ENCODE peak calls at places on chromosomes 12 and 14, in four cellular contexts. W is heart right ventricle, P is neural progenitor cell, J is transverse colon. E is an unnamed sample. For H3K4me1, the result is how much of the 10 kb centered on the place peaks cover.

GRCh38 chr14:21308132-21308478 is 28.2 kb downstream of the RPGRIP1 start:
- DNase-seq in W (no peak), J (no peak), P (no peak), E (no peak)

GRCh38 chr12:42014972-42015371 is 129.7 kb downstream of the GXYLT1 start:
- DNase-seq in W (no peak), J (no peak), P (peak), E (no peak)

GRCh38 chr12:110330544-110330943 is 49.5 kb downstream of the ATP2A2 start:
- DNase-seq in J (no peak), W (no peak), P (no peak), E (no peak)

GRCh38 chr12:121288158-121288848 is 8.2 kb downstream of the CAMKK2 start:
- DNase-seq in W (no peak), J (no peak), P (no peak), E (no peak)

GRCh38 chr12:6226701-6227096 is 26.5 kb downstream of the CD9 start:
- DNase-seq in W (peak), P (no peak), J (peak), E (peak)

GRCh38 chr12:84910549-84911241 is 1.9 kb downstream of the SLC6A15 start:
- DNase-seq in W (no peak), P (peak), J (no peak), E (no peak)

GRCh38 chr14:36279306-36280244 is 40.9 kb downstream of the MBIP start:
- DNase-seq in W (no peak), P (peak), J (no peak), E (no peak)

GRCh38 chr12:6644257-6644596 is 3.0 kb downstream of the ACRBP start:
- DNase-seq in J (no peak), P (no peak), W (no peak), E (no peak)

GRCh38 chr14:67411820-67412421 is at the start of gene PLEK2:
- DNase-seq in W (no peak), J (peak), P (no peak), E (peak)

GRCh38 chr12:118743896-118744700 is 237.2 kb upstream of the SRRM4 start:
- DNase-seq in P (no peak), J (no peak), W (no peak), E (no peak)

GRCh38 chr12:89129471-89129870 is 222.8 kb downstream of the DUSP6 start:
- DNase-seq in P (no peak), J (no peak), W (no peak), E (no peak)

GRCh38 chr12:89135976-89136634 is 216.2 kb downstream of the DUSP6 start:
- DNase-seq in J (no peak), P (no peak), W (no peak), E (no peak)

GRCh38 chr12:89138048-89138852 is 214.1 kb downstream of the DUSP6 start:
- DNase-seq in J (no peak), P (no peak), W (no peak), E (no peak)

GRCh38 chr12:89140141-89140540 is 212.2 kb downstream of the DUSP6 start:
- DNase-seq in J (no peak), W (no peak), P (no peak), E (no peak)

DNA sequence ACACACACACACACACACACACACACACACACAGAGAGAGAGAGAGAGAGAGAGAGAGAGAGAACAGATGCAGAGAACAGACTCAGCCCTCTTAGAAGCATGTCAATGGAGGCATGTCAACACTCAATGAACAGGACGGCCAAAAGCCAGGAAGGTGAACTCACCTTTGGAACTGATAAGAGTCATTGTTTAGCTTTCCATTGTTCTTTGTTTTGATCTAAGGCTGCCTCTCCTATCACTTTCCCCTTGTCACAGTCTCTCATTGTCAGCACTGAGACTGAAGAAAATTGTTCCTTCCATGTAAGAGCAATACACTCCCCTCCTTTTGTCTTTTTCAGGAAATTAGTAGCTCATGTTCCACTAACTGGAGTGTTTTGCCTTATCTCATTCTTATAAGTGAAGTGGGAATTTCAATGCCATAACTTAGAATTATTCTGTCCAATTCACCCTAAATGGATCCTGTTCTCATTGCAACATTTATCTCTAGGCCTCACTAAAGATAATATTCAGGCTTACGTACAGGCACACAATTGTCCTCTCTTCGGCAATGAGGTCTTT is 218.0 kb downstream of the DUSP6 start:
- DNase-seq in J (no peak), P (no peak), W (no peak), E (no peak)
- TF ChIP-seq CTCF in J (no peak), P (no peak), W (no peak), E (no peak)

GRCh38 chr14:87457727-87458126 is 535.3 kb downstream of the GALC start:
- DNase-seq in P (no peak), J (no peak), W (no peak), E (no peak)
- H3K4me3 ChIP-seq in P (no peak), J (no peak), W (peak), E (peak)

GRCh38 chr14:50529288-50530179 is 2.8 kb downstream of the MAP4K5 start:
- DNase-seq in W (no peak), P (no peak), J (no peak), E (no peak)
- H3K4me1 ChIP-seq in W (under half), P (under half), J (under half), E (under half)

DNA sequence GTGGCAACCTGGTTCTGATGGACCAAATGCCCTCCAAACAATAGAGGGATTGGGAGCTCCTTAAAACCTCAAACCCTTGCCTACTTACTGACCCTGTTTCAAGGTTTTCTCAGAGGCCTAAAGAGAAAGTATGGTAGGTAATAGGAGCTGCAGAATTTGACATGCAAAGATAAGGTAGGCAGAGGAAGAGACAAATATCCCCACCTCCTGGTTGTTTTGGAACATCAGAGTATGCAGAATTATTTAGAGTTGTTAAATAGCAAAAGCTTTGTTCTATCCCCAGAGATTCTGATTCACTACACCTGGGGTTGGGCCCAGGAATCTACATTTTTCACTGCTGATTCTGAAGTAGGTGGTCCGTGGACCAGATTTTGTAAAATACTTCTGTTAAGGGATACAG is 421.2 kb downstream of the SOX5 start:
- DNase-seq in W (no peak), J (no peak), P (no peak), E (no peak)
- TF ChIP-seq CTCF in W (no peak), J (no peak), P (no peak), E (no peak)

GRCh38 chr12:124515981-124516380 is 51.4 kb downstream of the NCOR2 start:
- DNase-seq in J (no peak), W (no peak), P (no peak), E (peak)

GRCh38 chr12:124518051-124518932 is 49.1 kb downstream of the NCOR2 start:
- DNase-seq in P (peak), J (peak), W (peak), E (peak)

GRCh38 chr12:124514996-124515932 is 52.1 kb downstream of the NCOR2 start:
- DNase-seq in W (no peak), J (no peak), P (no peak), E (no peak)

GRCh38 chr12:124517260-124518050 is 50.0 kb downstream of the NCOR2 start:
- DNase-seq in P (no peak), J (peak), W (peak), E (peak)

DNA sequence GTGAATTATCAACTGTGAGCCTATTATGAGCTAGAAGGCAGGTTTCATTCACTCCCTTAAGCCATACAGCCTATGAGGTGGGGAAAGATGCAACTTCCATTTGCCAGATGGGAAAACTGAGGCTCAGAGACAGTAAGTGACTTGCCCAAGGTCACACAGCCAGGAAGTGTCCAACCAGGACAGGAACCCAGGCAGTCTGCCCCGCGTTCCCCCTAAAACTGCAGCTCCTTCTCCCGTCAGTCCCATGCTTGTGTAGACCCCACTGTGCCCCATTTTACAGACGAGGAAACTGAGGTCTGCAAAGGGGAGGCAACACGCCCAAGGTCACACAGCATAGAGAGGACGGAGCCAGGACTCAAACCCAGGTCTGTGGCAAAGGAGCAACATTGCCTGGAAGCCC is 50.6 kb downstream of the NCOR2 start:
- DNase-seq in W (no peak), J (no peak), P (no peak), E (no peak)
- H3K4me3 ChIP-seq in W (peak), J (peak), P (no peak), E (peak)

GRCh38 chr12:49875115-49875720 is 28.5 kb downstream of the FAIM2 start:
- DNase-seq in W (no peak), J (no peak), P (no peak), E (no peak)
- H3K4me1 ChIP-seq in W (under half), J (under half), P (under half), E (under half)

E was measured in psoas muscle.